ENCODE peak calls at places on chromosomes 5 and 9, in eight cellular contexts. M, U, S, D, J, W, P and K are unnamed samples. For H3K9me3 and H3K27me3, the result is how much of the 10 kb centered on the place peaks cover.

GRCh38 chr5:90590-91547 is 1.1 kb upstream of the PLEKHG4B start:
- DNase-seq in M (peak), U (no peak), S (peak), D (no peak), J (no peak), W (no peak), P (no peak), K (no peak)

GRCh38 chr5:170848033-170848432 is 13.8 kb upstream of the RANBP17 start:
- DNase-seq in M (no peak), U (no peak), S (no peak), D (no peak), J (no peak), W (no peak), P (no peak), K (no peak)

GRCh38 chr9:134677743-134678142 is 36.1 kb downstream of the COL5A1 start:
- DNase-seq in M (no peak), U (no peak), S (no peak), D (no peak), J (no peak), W (no peak), P (no peak), K (no peak)

GRCh38 chr5:15691536-15691935 is 191.6 kb downstream of the FBXL7 start:
- DNase-seq in M (no peak), U (no peak), S (no peak), D (no peak), J (no peak), W (no peak), P (no peak), K (no peak)

GRCh38 chr5:154755361-154756202 is at the start of gene LARP1:
- DNase-seq in M (peak), U (no peak), S (no peak), D (peak), J (no peak), W (no peak), P (no peak), K (no peak)

GRCh38 chr9:109401990-109402318 is 81.1 kb upstream of the EPB41L4B start:
- DNase-seq in M (no peak), U (no peak), S (no peak), D (no peak), J (no peak), W (no peak), P (no peak), K (no peak)

GRCh38 chr5:69130241-69130640 is 36.4 kb downstream of the SLC30A5 start:
- DNase-seq in M (peak), U (no peak), S (no peak), D (no peak), J (no peak), W (no peak), P (no peak), K (no peak)

GRCh38 chr5:39194466-39195136 is 24.8 kb downstream of the FYB1 start:
- DNase-seq in M (peak), U (peak), S (peak), D (no peak), J (no peak), W (no peak), P (peak), K (no peak)

GRCh38 chr5:53923969-53924876 is 363.8 kb downstream of the NDUFS4 start:
- DNase-seq in M (no peak), U (no peak), S (peak), D (no peak), J (no peak), W (no peak), P (no peak), K (no peak)

GRCh38 chr5:59487838-59488729 is 405.4 kb downstream of the PDE4D start:
- DNase-seq in M (no peak), U (no peak), S (no peak), D (no peak), J (no peak), W (no peak), P (no peak), K (no peak)

GRCh38 chr5:172905771-172906170 is 53.5 kb upstream of the RPL26L1 start:
- DNase-seq in M (peak), U (no peak), S (no peak), D (no peak), J (no peak), W (no peak), P (no peak), K (no peak)

GRCh38 chr5:127254729-127255284 is 35.8 kb upstream of the MEGF10 start:
- DNase-seq in M (no peak), U (peak), S (peak), D (no peak), J (no peak), W (no peak), P (no peak), K (no peak)

GRCh38 chr5:172979778-172980177 is 3.8 kb upstream of the ATP6V0E1 start:
- DNase-seq in M (no peak), U (no peak), S (peak), D (no peak), J (no peak), W (no peak), P (no peak), K (no peak)

GRCh38 chr9:93093081-93093448 is 3.0 kb upstream of the CARD19 start:
- DNase-seq in M (no peak), U (no peak), S (no peak), D (no peak), J (peak), W (peak), P (no peak), K (no peak)

GRCh38 chr5:143412656-143413342 is 9.3 kb upstream of the NR3C1 start:
- DNase-seq in M (no peak), U (no peak), S (no peak), D (no peak), J (no peak), W (no peak), P (no peak), K (no peak)

GRCh38 chr5:167967494-167968180 is 323.8 kb upstream of the WWC1 start:
- DNase-seq in M (no peak), U (no peak), S (peak), D (no peak), J (no peak), W (no peak), P (no peak), K (no peak)

GRCh38 chr5:106875591-106876297 is 795.0 kb downstream of the EFNA5 start:
- DNase-seq in M (peak), U (no peak), S (no peak), D (peak), J (no peak), W (no peak), P (peak), K (no peak)

GRCh38 chr5:141135030-141135717 is at the start of gene PCDHB5:
- DNase-seq in M (no peak), U (no peak), S (no peak), D (no peak), J (no peak), W (peak), P (no peak), K (no peak)

GRCh38 chr9:14593406-14593805 is 99.8 kb downstream of the ZDHHC21 start:
- DNase-seq in M (no peak), U (no peak), S (no peak), D (no peak), J (no peak), W (no peak), P (peak), K (no peak)

GRCh38 chr9:130294664-130295063 is 29.1 kb downstream of the HMCN2 start:
- DNase-seq in M (no peak), U (no peak), S (no peak), D (no peak), J (no peak), W (no peak), P (no peak), K (no peak)
- H3K9me3 ChIP-seq in M (under half), U (under half), S (under half), D (under half), J (under half), W (under half), P (under half), K (under half)

GRCh38 chr9:131773911-131774379 is 34.1 kb upstream of the RAPGEF1 start:
- DNase-seq in M (peak), U (peak), S (peak), D (peak), J (peak), W (peak), P (peak), K (peak)

GRCh38 chr9:131772940-131773339 is 33.1 kb upstream of the RAPGEF1 start:
- DNase-seq in M (no peak), U (no peak), S (no peak), D (no peak), J (no peak), W (no peak), P (no peak), K (no peak)

GRCh38 chr9:131774636-131775035 is 34.8 kb upstream of the RAPGEF1 start:
- DNase-seq in M (no peak), U (no peak), S (no peak), D (no peak), J (no peak), W (no peak), P (no peak), K (no peak)

GRCh38 chr9:131769361-131769760 is 29.5 kb upstream of the RAPGEF1 start:
- DNase-seq in M (no peak), U (no peak), S (no peak), D (no peak), J (no peak), W (no peak), P (no peak), K (no peak)

DNA sequence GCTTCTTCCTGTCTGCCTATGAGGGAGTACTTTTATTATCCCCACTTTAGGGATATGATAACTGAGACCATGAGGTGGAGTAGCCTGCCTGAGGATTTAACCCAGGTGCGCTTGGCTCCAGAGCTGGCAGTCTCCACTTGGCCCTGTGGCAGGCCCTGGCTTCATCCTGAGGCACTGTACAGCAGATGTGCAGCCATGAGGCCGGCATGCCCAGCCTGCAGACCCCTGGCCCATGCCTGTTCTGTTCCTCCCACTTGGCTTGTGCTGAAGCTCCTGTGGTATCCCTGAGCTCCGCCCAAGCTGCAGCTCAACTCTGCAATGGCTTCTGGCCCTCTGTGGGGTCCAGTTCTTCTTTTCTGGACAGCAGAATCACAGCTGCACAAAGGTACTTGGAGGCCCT is 31.8 kb upstream of the RAPGEF1 start:
- DNase-seq in M (no peak), U (no peak), S (no peak), D (no peak), J (no peak), W (no peak), P (no peak), K (no peak)
- H3K27me3 ChIP-seq in M (under half), U (under half), S (under half), D (under half), J (under half), W (under half), P (under half), K (under half)

GRCh38 chr9:21060919-21061561 is 16.7 kb downstream of the IFNB1 start:
- DNase-seq in M (no peak), U (no peak), S (peak), D (no peak), J (no peak), W (no peak), P (no peak), K (no peak)

GRCh38 chr9:21056931-21057330 is 20.8 kb downstream of the IFNB1 start:
- DNase-seq in M (no peak), U (no peak), S (peak), D (no peak), J (no peak), W (no peak), P (no peak), K (no peak)
- TF ChIP-seq CTCF in M (no peak), U (no peak), S (no peak), D (no peak), J (no peak), W (no peak), P (no peak), K (no peak)

GRCh38 chr9:137947012-137947411 is 69.4 kb downstream of the CACNA1B start:
- DNase-seq in M (no peak), U (no peak), S (no peak), D (no peak), J (no peak), W (no peak), P (no peak), K (no peak)
- H3K9me3 ChIP-seq in M (under half), U (half or more), S (under half), D (under half), J (under half), W (under half), P (half or more), K (under half)

GRCh38 chr5:5589857-5590256 is 167.4 kb downstream of the ICE1 start:
- DNase-seq in M (no peak), U (no peak), S (no peak), D (no peak), J (no peak), W (no peak), P (no peak), K (no peak)
- H3K27me3 ChIP-seq in M (under half), U (under half), S (under half), D (under half), J (under half), W (under half), P (under half), K (under half)

GRCh38 chr5:179065703-179066102 is 5.5 kb downstream of the ZNF354C start:
- DNase-seq in M (no peak), U (no peak), S (no peak), D (no peak), J (no peak), W (no peak), P (no peak), K (no peak)
- TF ChIP-seq CTCF in M (no peak), U (no peak), S (no peak), D (no peak), J (no peak), W (no peak), P (no peak), K (no peak)